ENCODE peak calls at places on chromosomes 7 and 10, in ten cellular contexts. V is small intestine; C is NCI-H460; K is GM04504; L is BJ; S is chondrocyte; W is activated CD4-positive, CD25-positive, alpha-beta regulatory T cell; P is brain microvascular endothelial cell; F is psoas muscle; A is AG08395. E is an unnamed sample.

GRCh38 chr10:3861785-3862184 is 76.8 kb upstream of the KLF6 start:
- DNase-seq in V (no peak), C (no peak), K (no peak), L (no peak), S (no peak), W (no peak), P (peak), F (no peak), A (no peak), E (no peak)

GRCh38 chr7:25083201-25083600 is 41.9 kb downstream of the CYCS start:
- DNase-seq in V (no peak), C (no peak), K (no peak), L (no peak), S (no peak), W (no peak), P (no peak), F (no peak), A (no peak), E (no peak)

GRCh38 chr10:68154211-68154497 is 44.9 kb downstream of the MYPN start:
- DNase-seq in V (no peak), C (no peak), K (peak), L (no peak), S (no peak), W (no peak), P (peak), F (peak), A (peak), E (no peak)

GRCh38 chr7:128031901-128032604 is 816 bp upstream of the LRRC4 start:
- DNase-seq in V (peak), C (no peak), K (peak), L (peak), S (no peak), W (peak), P (peak), F (peak), A (peak), E (no peak)

GRCh38 chr10:32893431-32893830 is 64.6 kb downstream of the ITGB1 start:
- DNase-seq in V (no peak), C (no peak), K (no peak), L (no peak), S (no peak), W (no peak), P (no peak), F (no peak), A (no peak), E (peak)

GRCh38 chr7:98230746-98231471 is 19.7 kb downstream of the BHLHA15 start:
- DNase-seq in V (no peak), C (no peak), K (no peak), L (no peak), S (no peak), W (no peak), P (no peak), F (no peak), A (no peak), E (no peak)

GRCh38 chr10:113268186-113268585 is 284.7 kb upstream of the HABP2 start:
- DNase-seq in V (no peak), C (no peak), K (peak), L (peak), S (no peak), W (no peak), P (no peak), F (no peak), A (peak), E (no peak)

GRCh38 chr10:106711313-106711906 is 453.1 kb downstream of the SORCS1 start:
- DNase-seq in V (peak), C (peak), K (no peak), L (no peak), S (no peak), W (no peak), P (no peak), F (peak), A (peak), E (peak)

GRCh38 chr10:72000073-72001025 is 36.2 kb downstream of the CHST3 start:
- DNase-seq in V (no peak), C (no peak), K (no peak), L (no peak), S (no peak), W (no peak), P (no peak), F (no peak), A (no peak), E (no peak)

GRCh38 chr7:24381919-24382505 is 98.0 kb downstream of the NPY start:
- DNase-seq in V (peak), C (no peak), K (no peak), L (no peak), S (no peak), W (no peak), P (no peak), F (no peak), A (peak), E (peak)

GRCh38 chr7:44132039-44132438 is 8.7 kb upstream of the POLD2 start:
- DNase-seq in V (no peak), C (no peak), K (no peak), L (no peak), S (peak), W (no peak), P (no peak), F (no peak), A (no peak), E (no peak)

GRCh38 chr10:114576716-114577115 is 81.4 kb downstream of the ABLIM1 start:
- DNase-seq in V (no peak), C (no peak), K (no peak), L (no peak), S (no peak), W (no peak), P (no peak), F (no peak), A (no peak), E (no peak)

GRCh38 chr10:93070378-93071176 is 3.1 kb upstream of the CYP26A1 start:
- DNase-seq in V (no peak), C (no peak), K (no peak), L (no peak), S (no peak), W (no peak), P (no peak), F (no peak), A (no peak), E (no peak)

GRCh38 chr7:44114586-44115310 is 8.6 kb downstream of the POLD2 start:
- DNase-seq in V (no peak), C (no peak), K (no peak), L (no peak), S (no peak), W (no peak), P (no peak), F (peak), A (no peak), E (no peak)

GRCh38 chr7:47371733-47372368 is 210.1 kb downstream of the TNS3 start:
- DNase-seq in V (peak), C (peak), K (no peak), L (no peak), S (no peak), W (no peak), P (peak), F (peak), A (no peak), E (peak)

GRCh38 chr7:118288098-118288497 is 63.6 kb downstream of the ANKRD7 start:
- DNase-seq in V (peak), C (no peak), K (no peak), L (no peak), S (no peak), W (no peak), P (no peak), F (no peak), A (no peak), E (no peak)

GRCh38 chr10:60827791-60828488 is 49.7 kb downstream of the CDK1 start:
- DNase-seq in V (no peak), C (no peak), K (no peak), L (no peak), S (no peak), W (no peak), P (peak), F (no peak), A (peak), E (no peak)